ENCODE peak calls at places on chromosomes 11 and 22, in seven cellular contexts. U, O, P, W, Y, E and G are unnamed samples. For H3K4me1, the result is how much of the 10 kb centered on the place peaks cover.

GRCh38 chr11:289706-290620 is 1.0 kb downstream of the PGGHG start:
- DNase-seq in P (peak), O (no peak), E (peak), U (no peak), W (peak), Y (no peak), G (peak)

GRCh38 chr11:67694875-67695555 is 20.6 kb upstream of the ALDH3B2 start:
- DNase-seq in W (no peak), U (no peak), P (no peak), O (no peak), E (no peak), Y (peak), G (no peak)

GRCh38 chr11:93525601-93526000 is 17.6 kb downstream of the SMCO4 start:
- DNase-seq in P (no peak), W (no peak), O (no peak), E (no peak), Y (no peak), U (no peak), G (no peak)

GRCh38 chr11:64088159-64089026 is 52.7 kb downstream of the FLRT1 start:
- DNase-seq in W (no peak), E (no peak), Y (peak), U (no peak), P (no peak), O (no peak), G (peak)

GRCh38 chr11:47161890-47162289 is 14.8 kb downstream of the ARFGAP2 start:
- DNase-seq in E (no peak), Y (no peak), U (no peak), P (no peak), O (no peak), W (no peak), G (no peak)

GRCh38 chr11:3816673-3817072 is 8.3 kb downstream of the PGAP2 start:
- DNase-seq in P (no peak), W (no peak), U (no peak), Y (no peak), O (no peak), E (no peak), G (peak)

GRCh38 chr11:62881579-62882427 is 1.1 kb downstream of the SLC3A2 start:
- DNase-seq in P (peak), W (peak), U (peak), Y (no peak), O (peak), E (peak), G (peak)

GRCh38 chr11:126637800-126638175 is 282.3 kb downstream of the ST3GAL4 start:
- DNase-seq in Y (no peak), W (no peak), O (no peak), E (no peak), P (no peak), U (no peak), G (no peak)

GRCh38 chr11:63961608-63962412 is 12.6 kb upstream of the COX8A start:
- DNase-seq in W (peak), P (peak), E (no peak), O (peak), U (no peak), Y (no peak), G (peak)

GRCh38 chr22:42214625-42215415 is 55.6 kb downstream of the TCF20 start:
- DNase-seq in Y (no peak), P (no peak), U (no peak), E (no peak), O (no peak), W (no peak), G (peak)

GRCh38 chr11:109023029-109023428 is 358.2 kb downstream of the DDX10 start:
- DNase-seq in U (no peak), O (no peak), W (no peak), P (no peak), Y (no peak), E (no peak), G (no peak)

GRCh38 chr11:3083321-3083720 is 26.1 kb upstream of the CARS1 start:
- DNase-seq in P (no peak), O (no peak), U (no peak), W (no peak), E (no peak), Y (no peak), G (no peak)

GRCh38 chr11:47130541-47130940 is 46.1 kb downstream of the ARFGAP2 start:
- DNase-seq in P (peak), E (no peak), W (no peak), U (no peak), O (no peak), Y (no peak), G (no peak)

GRCh38 chr11:134659882-134660281 is 247.8 kb upstream of the B3GAT1 start:
- DNase-seq in E (no peak), U (no peak), P (peak), O (peak), W (no peak), Y (peak), G (peak)

DNA sequence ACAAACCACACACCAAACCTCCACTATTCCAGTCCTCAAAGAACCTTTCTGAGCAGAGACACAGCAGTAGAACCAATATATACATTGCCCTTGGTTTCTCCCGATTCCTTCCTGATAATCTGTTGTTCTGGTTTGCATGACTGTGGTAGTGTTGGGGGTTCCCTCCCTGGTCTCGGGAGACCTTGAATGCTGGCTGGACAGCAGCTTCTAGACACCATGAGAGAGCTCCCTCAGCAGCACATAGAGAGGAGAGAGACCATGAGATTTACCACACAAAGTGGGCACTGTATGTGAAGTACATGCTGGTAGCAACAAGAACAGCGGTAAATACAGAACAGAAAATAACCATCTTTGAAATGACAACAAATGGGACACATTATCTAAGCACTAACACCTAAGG is 2.6 kb downstream of the C11orf91 start:
- DNase-seq in O (no peak), W (no peak), Y (no peak), U (no peak), E (no peak), P (no peak), G (no peak)
- H3K4me1 ChIP-seq in O (under half), W (under half), Y (under half), U (under half), E (half or more), P (under half), G (half or more)

GRCh38 chr22:21680830-21681565 is 15.2 kb downstream of the PPIL2 start:
- DNase-seq in Y (no peak), O (no peak), P (no peak), W (no peak), U (no peak), E (no peak), G (no peak)
- TF ChIP-seq POLR2AphosphoS5 in Y (no peak), O (no peak), P (no peak), W (no peak), U (no peak), E (no peak), G (no peak)

DNA sequence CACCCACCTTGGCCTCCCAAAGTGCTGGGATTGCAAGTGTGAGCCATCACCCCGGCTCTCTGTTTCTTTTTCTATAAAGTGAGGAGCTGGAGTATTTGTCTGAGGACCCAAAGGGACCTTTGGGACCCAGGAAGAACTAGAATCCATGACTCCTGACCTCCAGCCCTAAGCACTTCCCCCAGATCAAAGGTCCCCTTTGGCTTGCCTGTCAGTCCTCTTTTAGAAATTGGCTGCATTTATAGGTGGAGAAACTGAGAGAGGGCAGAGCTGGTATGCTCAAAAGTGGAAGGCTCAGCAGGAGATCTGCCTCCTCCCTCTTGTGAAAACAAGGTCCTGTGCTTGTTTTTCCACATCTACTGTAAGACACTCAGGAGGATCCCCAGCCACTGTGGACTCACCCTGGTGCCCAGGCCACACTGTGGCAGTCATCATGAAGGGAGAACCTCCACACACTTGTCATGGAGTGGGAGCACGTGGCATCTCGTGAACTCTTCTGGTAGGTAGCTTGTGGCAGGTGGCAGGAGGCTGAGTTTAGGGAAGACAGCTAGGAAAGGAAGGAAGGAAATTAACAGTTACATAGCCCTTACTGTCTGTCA is 12.4 kb upstream of the PLEKHA7 start:
- DNase-seq in Y (no peak), W (no peak), E (no peak), O (no peak), U (no peak), P (no peak), G (no peak)
- TF ChIP-seq EP300 in Y (no peak), W (no peak), E (no peak), O (no peak), U (no peak), P (no peak), G (no peak)

GRCh38 chr11:65378208-65378927 is 4.1 kb downstream of the SLC25A45 start:
- DNase-seq in E (no peak), Y (no peak), W (peak), P (no peak), U (no peak), O (no peak), G (peak)

GRCh38 chr11:65380460-65381126 is 1.9 kb downstream of the SLC25A45 start:
- DNase-seq in W (peak), E (no peak), O (no peak), P (no peak), U (no peak), Y (no peak), G (peak)

GRCh38 chr11:65378928-65379638 is 3.4 kb downstream of the SLC25A45 start:
- DNase-seq in W (no peak), P (no peak), E (no peak), O (no peak), Y (no peak), U (no peak), G (peak)

GRCh38 chr11:65381721-65382035 is 768 bp downstream of the SLC25A45 start:
- DNase-seq in U (no peak), Y (no peak), O (no peak), W (no peak), P (no peak), E (no peak), G (no peak)

DNA sequence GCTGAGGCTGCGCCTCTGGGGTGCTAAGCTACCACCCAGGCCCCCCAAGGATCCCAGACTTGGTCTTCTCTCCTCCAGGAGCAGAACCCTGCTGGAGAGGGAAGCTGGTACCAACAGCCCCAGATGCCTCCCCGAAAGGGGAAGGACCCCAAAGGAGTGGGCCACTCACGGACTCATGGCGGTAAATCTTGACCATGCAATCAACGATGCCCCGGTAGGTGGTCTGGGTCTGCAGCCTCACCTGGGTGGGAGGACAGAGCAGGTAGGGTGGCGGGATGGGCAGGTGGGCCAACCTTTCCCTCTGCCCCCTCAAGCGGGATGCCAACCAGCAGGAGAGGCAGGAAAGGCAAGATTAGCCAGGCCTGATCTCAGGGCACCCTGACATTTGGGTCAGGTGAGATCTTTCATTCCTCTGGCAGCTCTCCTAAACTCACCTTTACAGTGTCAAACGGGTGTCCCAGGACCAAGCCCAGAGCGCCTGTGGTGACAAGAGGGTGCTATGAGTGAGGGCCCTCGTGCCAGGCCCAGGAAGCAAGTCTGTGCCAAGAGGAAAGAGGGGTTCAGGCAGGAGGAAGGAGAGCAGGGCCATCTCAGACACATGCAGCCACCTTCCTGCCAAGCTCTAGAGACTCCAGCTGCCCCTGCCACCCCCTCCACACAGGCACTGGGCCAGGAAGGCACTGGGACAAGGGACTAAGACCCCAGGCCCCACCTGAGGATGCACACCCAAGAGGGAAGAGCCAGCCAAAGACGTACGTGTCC is 2.6 kb downstream of the SLC25A45 start:
- DNase-seq in P (no peak), E (no peak), Y (no peak), W (no peak), O (no peak), U (no peak), G (no peak)
- H3K4me1 ChIP-seq in P (under half), E (half or more), Y (under half), W (under half), O (under half), U (under half), G (under half)

DNA sequence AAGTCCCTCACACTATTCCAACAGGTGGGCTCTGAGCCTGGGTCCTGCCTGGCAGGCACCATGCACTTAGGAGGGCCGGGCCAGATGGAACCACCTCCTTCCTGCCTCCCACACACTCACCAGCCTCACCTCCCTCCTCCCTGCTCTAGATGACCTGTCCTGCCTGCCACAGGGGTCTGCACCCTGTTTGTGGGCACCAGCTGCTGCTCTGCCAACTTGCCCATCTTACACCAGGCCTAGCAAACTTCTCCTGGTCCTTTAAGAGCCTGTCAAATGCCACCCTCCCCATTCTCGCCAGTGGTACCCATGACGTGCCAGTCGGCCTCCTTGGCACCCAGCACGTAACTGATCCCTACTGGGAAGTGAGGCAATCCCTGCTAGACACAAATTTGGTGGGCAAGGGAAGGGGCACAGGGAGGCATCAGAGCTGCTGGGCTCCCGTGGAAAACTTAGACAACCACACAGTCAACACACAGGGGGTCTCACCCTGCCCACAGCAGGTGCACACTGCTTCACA is 3.1 kb downstream of the MOB2 start:
- DNase-seq in P (peak), U (no peak), W (no peak), O (no peak), Y (no peak), E (peak), G (no peak)
- TF ChIP-seq POLR2AphosphoS5 in P (no peak), U (no peak), W (no peak), O (peak), Y (no peak), E (no peak), G (no peak)

GRCh38 chr11:16293204-16293681 is 63.1 kb downstream of the SOX6 start:
- DNase-seq in W (no peak), O (no peak), E (no peak), Y (no peak), U (no peak), P (no peak), G (no peak)
- TF ChIP-seq EP300 in W (no peak), O (no peak), E (no peak), Y (no peak), U (no peak), P (no peak), G (no peak)

DNA sequence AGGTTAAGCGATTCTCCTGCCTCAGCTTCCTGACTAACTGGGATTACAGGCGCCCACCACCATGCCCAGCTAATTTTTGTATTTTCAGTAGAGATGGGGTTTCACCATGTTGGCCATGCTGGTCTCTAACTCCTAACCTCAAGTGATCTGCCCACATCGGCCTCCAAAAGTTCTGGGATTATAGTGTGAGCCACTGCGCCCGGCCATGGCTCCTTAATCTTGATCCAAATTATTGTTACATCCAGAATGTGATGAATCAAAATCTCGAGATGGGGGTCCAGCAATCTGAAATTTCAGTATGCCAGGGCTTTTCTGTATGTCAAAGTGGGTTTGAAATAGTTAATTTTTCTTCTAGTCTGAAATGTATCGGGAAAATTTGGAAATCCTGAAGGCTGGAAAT is 3.7 kb downstream of the RPL27A start:
- DNase-seq in U (no peak), O (no peak), Y (no peak), E (no peak), P (no peak), W (no peak), G (no peak)
- H3K4me1 ChIP-seq in U (under half), O (under half), Y (under half), E (under half), P (under half), W (under half), G (under half)

GRCh38 chr11:57325735-57326048 is 940 bp upstream of the TNKS1BP1 start:
- DNase-seq in P (peak), U (no peak), O (peak), W (peak), Y (no peak), E (peak), G (peak)

GRCh38 chr11:57324886-57325734 is at the start of gene TNKS1BP1:
- DNase-seq in E (peak), P (peak), O (peak), Y (peak), U (peak), W (peak), G (peak)

GRCh38 chr11:57322881-57323467 is 1.8 kb downstream of the TNKS1BP1 start:
- DNase-seq in E (no peak), O (no peak), W (no peak), U (no peak), P (peak), Y (no peak), G (no peak)

GRCh38 chr11:57323503-57324153 is 1.1 kb downstream of the TNKS1BP1 start:
- DNase-seq in E (peak), P (no peak), U (no peak), O (no peak), W (no peak), Y (no peak), G (no peak)

DNA sequence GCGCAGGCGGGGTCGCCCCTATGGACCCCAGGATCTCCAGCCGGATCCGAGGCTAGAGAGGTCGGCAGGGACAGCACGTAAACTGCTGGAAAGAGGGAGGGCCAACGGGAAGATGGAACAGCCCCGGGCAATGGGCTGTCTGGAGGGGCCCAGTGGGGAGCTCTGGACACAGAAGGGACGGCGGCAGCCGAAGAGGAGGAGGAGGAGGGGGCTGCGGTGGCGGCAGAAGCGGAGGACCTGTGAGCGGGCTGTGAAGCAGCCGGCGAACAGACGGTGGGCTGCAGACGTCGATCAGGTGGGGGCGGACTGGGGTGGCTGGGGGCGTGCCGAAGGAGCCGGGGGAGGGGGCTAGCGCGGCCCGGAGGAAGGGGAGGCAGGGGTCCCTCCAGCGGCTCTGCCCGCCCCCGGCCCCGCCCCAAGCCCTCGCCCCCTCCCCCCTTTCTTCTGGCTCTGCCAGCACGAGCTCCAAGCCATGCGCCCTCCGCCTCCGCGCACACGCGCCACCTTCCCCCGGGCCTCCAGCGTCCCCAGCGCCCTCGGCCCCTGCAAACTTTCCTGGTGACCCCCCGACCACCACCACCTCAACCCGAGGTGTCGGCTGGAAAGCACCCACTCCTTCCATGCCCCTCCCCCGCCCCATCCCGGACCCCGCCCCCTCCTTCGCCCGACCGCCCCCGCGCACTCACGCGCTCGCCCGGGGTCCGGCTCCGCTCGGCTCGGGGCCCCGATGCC is 432 bp downstream of the TNKS1BP1 start:
- DNase-seq in Y (peak), W (peak), E (peak), P (peak), O (peak), U (no peak), G (no peak)
- TF ChIP-seq POLR2AphosphoS5 in Y (peak), W (no peak), E (no peak), P (peak), O (no peak), U (no peak), G (no peak)

GRCh38 chr22:40043086-40043485 is 48.3 kb downstream of the FAM83F start:
- DNase-seq in Y (no peak), O (no peak), U (no peak), P (peak), E (peak), W (peak), G (peak)

GRCh38 chr22:40039482-40039881 is 44.7 kb downstream of the FAM83F start:
- DNase-seq in U (no peak), E (no peak), Y (no peak), P (no peak), O (no peak), W (no peak), G (no peak)

GRCh38 chr22:40042312-40042711 is 47.6 kb downstream of the FAM83F start:
- DNase-seq in O (no peak), P (no peak), E (no peak), W (no peak), Y (no peak), U (no peak), G (no peak)

GRCh38 chr22:40041738-40042137 is 47.0 kb downstream of the FAM83F start:
- DNase-seq in P (peak), E (no peak), Y (no peak), U (no peak), O (no peak), W (no peak), G (no peak)

GRCh38 chr22:40040927-40041326 is 46.2 kb downstream of the FAM83F start:
- DNase-seq in W (peak), Y (no peak), E (no peak), U (no peak), O (no peak), P (peak), G (no peak)
- TF ChIP-seq EP300 in W (no peak), Y (no peak), E (no peak), U (no peak), O (no peak), P (no peak), G (no peak)